ENCODE peak calls at places on chromosome 16, in nine cellular contexts. B, P, E, N, U, F, A, T and C are unnamed samples.

GRCh38 chr16:68422396-68422964 is 25.8 kb downstream of the SMPD3 start:
- DNase-seq in B (no peak), A (no peak), N (no peak), T (no peak), U (no peak), E (no peak), P (no peak), F (no peak), C (no peak)

GRCh38 chr16:69820926-69821541 is 58.9 kb downstream of the WWP2 start:
- DNase-seq in N (no peak), A (no peak), E (no peak), B (no peak), T (no peak), U (no peak), F (no peak), P (no peak), C (peak; percentile 50)

GRCh38 chr16:31505483-31505882 is 2.7 kb downstream of the RUSF1 start:
- DNase-seq in B (no peak), N (no peak), E (no peak), A (no peak), P (no peak), U (no peak), F (no peak), T (no peak), C (no peak)

GRCh38 chr16:66937725-66938337 is 2.5 kb downstream of the CES2 start:
- DNase-seq in F (no peak), A (no peak), P (no peak), B (no peak), U (no peak), T (no peak), E (no peak), N (no peak), C (no peak)

GRCh38 chr16:83215417-83216001 is 588.7 kb downstream of the CDH13 start:
- DNase-seq in F (no peak), U (peak; percentile 3), A (no peak), P (no peak), B (peak; percentile 62), T (no peak), N (peak; percentile 23), E (peak; percentile 1), C (no peak)

GRCh38 chr16:3186946-3187690 is 886 bp upstream of the OR1F1 start:
- DNase-seq in P (no peak), U (no peak), N (no peak), A (no peak), F (no peak), E (no peak), T (no peak), B (no peak), C (no peak)

GRCh38 chr16:3577302-3577752 is at the start of gene NLRC3:
- DNase-seq in T (peak; percentile 69), N (no peak), B (no peak), F (peak; percentile 39), U (peak; percentile 55), E (no peak), A (no peak), P (no peak), C (no peak)

GRCh38 chr16:25013751-25014499 is 1.2 kb downstream of the ARHGAP17 start:
- DNase-seq in F (no peak), N (no peak), T (no peak), A (no peak), P (no peak), B (no peak), U (no peak), E (no peak), C (no peak)

GRCh38 chr16:50666658-50667496 is 14.2 kb downstream of the SNX20 start:
- DNase-seq in N (no peak), A (no peak), T (no peak), U (no peak), B (no peak), F (no peak), P (no peak), E (no peak), C (no peak)

GRCh38 chr16:30541502-30542329 is 7.1 kb upstream of the ZNF747 start:
- DNase-seq in E (peak; percentile 53), T (no peak), F (no peak), B (peak; percentile 77), U (no peak), N (no peak), A (no peak), P (no peak), C (no peak)

GRCh38 chr16:66188786-66189725 is 177.4 kb upstream of the CDH5 start:
- DNase-seq in F (no peak), P (peak; percentile 42), E (peak; percentile 63), U (no peak), A (no peak), B (peak; percentile 23), N (no peak), T (no peak), C (no peak)

GRCh38 chr16:25157476-25157875 is 45.9 kb downstream of the LCMT1 start:
- DNase-seq in B (no peak), P (no peak), F (no peak), N (no peak), T (no peak), E (no peak), U (no peak), A (no peak), C (no peak)

DNA sequence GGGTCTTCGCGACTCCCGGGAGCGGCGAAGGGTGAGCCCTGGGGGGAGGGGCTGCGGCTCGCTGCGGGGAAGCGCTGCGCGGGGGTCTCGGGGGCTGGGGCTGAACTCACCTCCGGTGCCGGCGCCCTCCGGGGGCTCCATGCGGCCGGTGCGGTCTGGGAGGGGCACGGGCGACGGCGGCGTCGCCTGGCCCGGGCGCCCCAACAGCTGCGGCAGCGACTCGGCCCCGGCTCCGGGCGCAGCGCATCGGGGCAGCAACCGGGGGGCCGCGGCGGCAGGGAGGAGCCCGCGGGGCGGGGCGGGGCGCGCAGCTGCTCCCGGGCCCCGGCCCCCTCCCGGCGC is at the start of gene DBNDD1:
- DNase-seq in N (no peak), E (no peak), A (no peak), F (no peak), B (no peak), P (no peak), T (no peak), U (no peak), C (no peak)
- TF ChIP-seq CTCF in N (no peak), E (no peak), A (no peak), F (no peak), B (no peak), P (no peak), T (no peak), U (no peak), C (no peak)

DNA sequence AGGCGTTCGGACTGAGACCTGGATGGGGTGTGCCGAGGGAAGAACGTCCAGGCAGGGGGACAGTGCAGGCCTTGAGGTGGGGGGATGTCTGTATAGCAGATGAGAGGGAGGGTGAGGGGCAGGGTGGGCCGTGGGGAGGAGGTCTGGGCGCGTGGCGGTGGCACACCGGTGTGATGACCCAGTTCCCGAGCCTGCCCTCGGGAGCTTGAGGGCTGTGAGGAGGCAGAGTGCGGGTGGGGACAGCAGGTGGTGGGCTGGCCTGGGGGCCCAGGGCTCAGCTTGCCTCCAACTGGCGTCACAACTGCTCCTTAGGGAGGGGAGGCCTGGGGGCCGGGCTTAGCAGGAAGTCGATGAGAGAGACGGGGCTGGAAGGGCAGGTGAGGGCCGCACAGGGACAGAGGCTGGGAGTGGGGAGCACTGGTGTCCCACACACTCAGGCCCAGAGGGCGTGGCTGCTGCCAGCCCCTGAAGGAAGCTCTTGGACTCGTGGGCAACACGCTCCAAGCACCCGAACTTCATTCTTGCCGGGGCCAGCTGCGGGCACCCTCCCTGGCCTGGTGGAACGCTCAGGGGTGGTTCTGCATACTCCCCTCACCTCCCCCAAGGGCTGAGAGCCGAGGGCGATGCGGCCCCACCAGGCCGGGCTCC is 6.5 kb downstream of the CACNA1H start:
- DNase-seq in U (no peak), E (no peak), A (peak; percentile 40), B (no peak), N (no peak), F (no peak), P (no peak), T (no peak), C (no peak)
- H3K27ac ChIP-seq in U (no peak overlapping the region), E (no peak overlapping the region), A (peak overlapping the region; percentile 43), B (no peak overlapping the region), N (no peak overlapping the region), F (no peak overlapping the region), P (peak overlapping the region; percentile 81), T (no peak overlapping the region), C (peak overlapping the region; percentile 53)

DNA sequence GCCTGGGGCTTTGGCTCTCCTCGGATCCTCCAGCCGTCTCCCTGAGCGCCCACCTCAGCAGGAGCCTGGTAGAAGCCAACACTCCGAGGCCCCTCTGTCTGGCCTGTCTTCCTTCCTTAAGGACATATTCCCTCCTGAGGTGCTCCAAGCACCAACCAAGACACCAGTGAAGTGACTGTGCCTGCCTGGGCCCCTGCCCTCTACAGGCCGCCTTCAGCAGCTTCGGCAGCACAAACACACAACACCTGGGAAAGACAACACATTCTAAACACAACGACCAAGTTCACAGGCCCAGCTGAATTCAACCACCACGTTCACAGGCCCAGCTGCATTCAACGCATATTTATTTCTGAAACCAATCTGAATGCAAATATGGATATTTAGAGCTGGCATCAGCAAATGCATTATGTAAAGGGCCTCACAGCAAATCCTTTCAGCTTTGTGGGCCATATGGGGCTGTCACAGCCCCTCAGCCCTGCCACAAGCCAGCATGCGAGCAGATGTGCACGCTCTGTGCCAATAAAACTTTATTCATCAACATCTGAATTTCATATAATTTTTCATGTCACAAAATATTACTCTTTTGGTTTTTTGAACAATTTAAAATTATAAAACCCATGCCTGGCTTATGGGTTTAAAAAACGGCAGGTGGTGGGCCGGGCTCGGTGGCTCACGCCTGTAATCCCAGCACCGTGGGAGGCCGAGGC is 12.2 kb downstream of the GALNS start:
- DNase-seq in E (no peak), N (no peak), F (no peak), U (no peak), A (no peak), B (no peak), T (no peak), P (no peak), C (no peak)
- TF ChIP-seq CTCF in E (peak; percentile 5), N (no peak), F (no peak), U (no peak), A (no peak), B (no peak), T (no peak), P (no peak), C (no peak)

GRCh38 chr16:56749806-56750491 is 20.0 kb downstream of the NUP93 start:
- DNase-seq in P (no peak), N (no peak), B (no peak), A (no peak), U (no peak), F (no peak), E (no peak), T (no peak), C (no peak)
- H3K27ac ChIP-seq in P (peak overlapping the region; percentile 35), N (peak overlapping the region; percentile 30), B (no peak overlapping the region), A (no peak overlapping the region), U (no peak overlapping the region), F (no peak overlapping the region), E (no peak overlapping the region), T (no peak overlapping the region), C (no peak overlapping the region)